ENCODE peak calls at places on chromosomes 4 and X, in four cellular contexts. N is activated CD4-positive, alpha-beta T cell treated with anti-CD3 and anti-CD28 coated beads, Interleukin-2, amount 10 ng/mL, durations not matched to agents 7 days and 5 days; K is stimulated activated CD8-positive, alpha-beta memory T cell treated with anti-CD3 and anti-CD28 coated beads, Interleukin-4, amount 100 ng/mL, for 4 hours; W is stimulated activated CD4-positive, alpha-beta T cell treated with anti-CD3 and anti-CD28 coated beads, Interleukin-1b, Interleukin-23, amount 100 ng/mL, for 1 hour. Y is an unnamed sample.

GRCh38 chrX:147077472-147077871 is 262.9 kb upstream of the CXorf51A start:
- DNase-seq in K (no peak), N (no peak), W (no peak), Y (no peak)

GRCh38 chrX:106894392-106894909 is 8.7 kb downstream of the RIPPLY1 start:
- DNase-seq in W (peak; percentile 10), N (peak; percentile 57), K (peak; percentile 8), Y (no peak)

GRCh38 chr4:113635739-113636437 is 125.7 kb downstream of the CAMK2D start:
- DNase-seq in N (no peak), W (no peak), K (no peak), Y (no peak)

GRCh38 chrX:130347336-130347735 is 7.6 kb downstream of the SLC25A14 start:
- DNase-seq in W (no peak), N (no peak), K (no peak), Y (no peak)

GRCh38 chr4:184369871-184370270 is 104.5 kb downstream of the IRF2 start:
- DNase-seq in W (no peak), K (no peak), N (no peak), Y (no peak)

GRCh38 chr4:17535906-17536305 is 20.9 kb downstream of the CLRN2 start:
- DNase-seq in K (no peak), W (no peak), N (peak; percentile 10), Y (no peak)

GRCh38 chr4:72338060-72338459 is 231.0 kb downstream of the ADAMTS3 start:
- DNase-seq in W (no peak), N (no peak), K (no peak), Y (no peak)

GRCh38 chrX:55451125-55451524 is 802 bp upstream of the MAGEH1 start:
- DNase-seq in W (no peak), K (no peak), N (no peak), Y (no peak)

GRCh38 chr4:165158762-165159161 is 46.1 kb upstream of the TMEM192 start:
- DNase-seq in N (no peak), K (no peak), W (no peak), Y (no peak)

GRCh38 chrX:8404443-8404842 is 60.2 kb upstream of the VCX3B start:
- DNase-seq in N (no peak), K (no peak), W (no peak), Y (no peak)

GRCh38 chr4:185143596-185143969 is 517 bp downstream of the SLC25A4 start:
- DNase-seq in W (no peak), N (no peak), K (no peak), Y (no peak)

GRCh38 chrX:13748486-13748885 is 13.9 kb downstream of the OFD1 start:
- DNase-seq in K (no peak), W (no peak), N (no peak), Y (no peak)

GRCh38 chrX:18348047-18348446 is 6.4 kb downstream of the SCML2 start:
- DNase-seq in N (no peak), W (no peak), K (no peak), Y (no peak)